ENCODE peak calls at places on chromosome 13, in nine cellular contexts. H is transverse colon, Q is GM10248, C is cardiac muscle cell, W is H9, D is AG04450, S is mammary epithelial cell, X is endothelial cell, I is neural progenitor cell. G is an unnamed sample.

GRCh38 chr13:101289764-101290163 is 126.5 kb downstream of the NALCN start:
- DNase-seq in H (no peak), Q (no peak), C (peak; percentile 26), W (peak; percentile 75), D (peak; percentile 13), S (peak; percentile 26), X (peak; percentile 59), I (peak; percentile 87), G (no peak)

GRCh38 chr13:41945926-41946325 is 15.0 kb downstream of the VWA8 start:
- DNase-seq in H (no peak), Q (no peak), C (no peak), W (no peak), D (no peak), S (no peak), X (no peak), I (no peak), G (no peak)

GRCh38 chr13:23637813-23638212 is 67.6 kb downstream of the TNFRSF19 start:
- DNase-seq in H (no peak), Q (no peak), C (no peak), W (no peak), D (no peak), S (no peak), X (no peak), I (peak; percentile 59), G (no peak)

GRCh38 chr13:60019119-60019993 is 144.4 kb downstream of the DIAPH3 start:
- DNase-seq in H (no peak), Q (peak; percentile 13), C (peak; percentile 62), W (no peak), D (no peak), S (peak; percentile 44), X (no peak), I (no peak), G (no peak)

GRCh38 chr13:98997738-98998641 is 20.1 kb upstream of the DOCK9 start:
- DNase-seq in H (no peak), Q (no peak), C (no peak), W (no peak), D (no peak), S (peak; percentile 92), X (no peak), I (no peak), G (no peak)

GRCh38 chr13:100269837-100270236 is 180.9 kb downstream of the PCCA start:
- DNase-seq in H (peak; percentile 49), Q (no peak), C (peak; percentile 92), W (no peak), D (peak; percentile 34), S (peak; percentile 12), X (peak; percentile 26), I (no peak), G (no peak)

GRCh38 chr13:114145256-114145655 is 12.8 kb upstream of the RASA3 start:
- DNase-seq in H (peak; percentile 6), Q (no peak), C (no peak), W (no peak), D (no peak), S (no peak), X (no peak), I (peak; percentile 1), G (no peak)

GRCh38 chr13:24218977-24219376 is 58.5 kb downstream of the SPATA13 start:
- DNase-seq in H (no peak), Q (no peak), C (peak; percentile 76), W (no peak), D (no peak), S (no peak), X (no peak), I (no peak), G (no peak)

GRCh38 chr13:64154514-64154913 is 2738.9 kb upstream of the PCDH20 start:
- DNase-seq in H (no peak), Q (no peak), C (peak; percentile 38), W (no peak), D (no peak), S (no peak), X (no peak), I (no peak), G (no peak)

GRCh38 chr13:42486711-42487198 is 87.2 kb upstream of the TNFSF11 start:
- DNase-seq in H (no peak), Q (no peak), C (peak; percentile 82), W (no peak), D (no peak), S (peak; percentile 88), X (no peak), I (no peak), G (no peak)

GRCh38 chr13:73258396-73258795 is 199.6 kb downstream of the KLF5 start:
- DNase-seq in H (no peak), Q (no peak), C (peak; percentile 55), W (no peak), D (no peak), S (no peak), X (no peak), I (no peak), G (no peak)

GRCh38 chr13:110559429-110559943 is 2.0 kb downstream of the RAB20 start:
- DNase-seq in H (peak; percentile 83), Q (no peak), C (peak; percentile 49), W (no peak), D (no peak), S (peak; percentile 26), X (no peak), I (no peak), G (no peak)

GRCh38 chr13:102317593-102317992 is 84.3 kb downstream of the FGF14 start:
- DNase-seq in H (peak; percentile 47), Q (no peak), C (peak; percentile 80), W (no peak), D (no peak), S (no peak), X (no peak), I (no peak), G (no peak)

GRCh38 chr13:34357435-34358232 is 539.7 kb downstream of the RFC3 start:
- DNase-seq in H (no peak), Q (no peak), C (peak; percentile 63), W (peak; percentile 28), D (peak; percentile 10), S (peak; percentile 79), X (no peak), I (peak; percentile 3), G (no peak)
- TF ChIP-seq CTCF in H (no peak), Q (no peak), C (no peak), W (no peak), D (peak; percentile 4), S (no peak), X (no peak), I (no peak), G (no peak)

GRCh38 chr13:80379245-80379644 is 38.3 kb upstream of the SPRY2 start:
- DNase-seq in H (no peak), Q (no peak), C (peak; percentile 64), W (no peak), D (no peak), S (peak; percentile 63), X (no peak), I (no peak), G (no peak)
- TF ChIP-seq CTCF in H (no peak), Q (no peak), C (no peak), W (no peak), D (no peak), S (no peak), X (no peak), I (no peak), G (no peak)

DNA sequence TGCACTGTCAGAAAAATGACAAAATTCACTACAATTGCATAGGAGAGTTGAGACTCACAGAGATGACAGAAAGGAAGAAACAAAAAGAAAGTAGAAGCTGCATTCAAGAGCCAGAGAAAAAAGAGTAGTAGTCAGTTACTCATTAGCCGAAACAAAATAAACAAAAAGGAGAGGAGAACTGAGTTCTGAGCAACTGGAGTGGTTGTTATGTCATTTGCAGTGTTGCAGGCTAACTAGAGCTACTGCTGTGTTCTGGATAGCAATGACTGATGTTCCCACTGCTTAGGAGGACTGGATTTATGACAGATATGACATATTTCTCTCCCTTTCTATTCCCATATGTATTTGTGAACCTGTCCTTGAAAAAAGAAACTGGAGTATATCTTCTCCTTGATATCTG is 482.6 kb downstream of the RFC3 start:
- DNase-seq in H (no peak), Q (no peak), C (no peak), W (no peak), D (no peak), S (peak; percentile 5), X (no peak), I (no peak), G (no peak)
- TF ChIP-seq CTCF in H (no peak), Q (no peak), C (no peak), W (no peak), D (no peak), S (no peak), X (no peak), I (no peak), G (no peak)

DNA sequence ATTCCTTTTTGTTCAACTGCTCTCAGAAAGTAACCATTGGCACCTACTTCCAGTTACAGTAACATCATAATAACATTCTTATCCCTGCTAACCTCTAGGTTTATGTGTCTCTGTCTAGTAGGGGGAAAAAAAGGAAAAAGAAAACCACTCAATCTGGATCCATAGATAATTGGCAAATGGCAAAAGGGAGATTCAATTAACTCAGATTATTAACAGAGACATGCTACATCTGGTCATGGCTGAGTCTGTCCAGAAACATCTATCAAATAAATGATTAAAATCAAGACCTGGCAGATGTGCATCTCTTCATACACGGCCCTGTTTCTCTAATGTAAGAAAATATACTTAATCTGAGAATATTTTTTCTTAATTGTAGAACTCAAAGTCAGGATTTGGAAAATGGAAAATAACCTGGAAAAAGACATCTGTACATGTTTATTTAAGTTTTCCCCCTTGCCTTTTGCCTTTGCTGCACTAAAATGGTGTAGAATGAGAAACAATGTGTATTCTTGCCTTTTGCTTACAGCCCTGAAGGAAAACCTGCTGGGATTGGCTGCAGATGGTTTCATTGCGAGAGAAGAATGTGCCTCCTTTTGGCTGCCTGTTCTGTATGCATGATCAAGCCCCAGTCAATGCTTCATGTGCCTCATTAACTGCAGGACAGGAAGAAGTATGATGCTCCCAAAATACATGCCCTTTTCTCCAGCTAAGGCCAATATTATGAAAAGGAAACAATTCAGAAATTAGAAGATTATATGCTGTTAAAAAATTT is 921.6 kb upstream of the PCDH20 start:
- DNase-seq in H (no peak), Q (no peak), C (no peak), W (peak; percentile 27), D (no peak), S (no peak), X (no peak), I (peak; percentile 63), G (no peak)
- TF ChIP-seq CTCF in H (no peak), Q (no peak), C (no peak), W (no peak), D (no peak), S (no peak), X (no peak), I (no peak), G (no peak)

GRCh38 chr13:49679244-49679643 is 12.0 kb downstream of the EBPL start:
- DNase-seq in H (no peak), Q (peak; percentile 43), C (peak; percentile 30), W (no peak), D (no peak), S (no peak), X (no peak), I (no peak), G (no peak)
- TF ChIP-seq CTCF in H (no peak), Q (peak; percentile 58), C (peak; percentile 13), W (no peak), D (peak; percentile 10), S (peak; percentile 47), X (no peak), I (no peak), G (no peak)

DNA sequence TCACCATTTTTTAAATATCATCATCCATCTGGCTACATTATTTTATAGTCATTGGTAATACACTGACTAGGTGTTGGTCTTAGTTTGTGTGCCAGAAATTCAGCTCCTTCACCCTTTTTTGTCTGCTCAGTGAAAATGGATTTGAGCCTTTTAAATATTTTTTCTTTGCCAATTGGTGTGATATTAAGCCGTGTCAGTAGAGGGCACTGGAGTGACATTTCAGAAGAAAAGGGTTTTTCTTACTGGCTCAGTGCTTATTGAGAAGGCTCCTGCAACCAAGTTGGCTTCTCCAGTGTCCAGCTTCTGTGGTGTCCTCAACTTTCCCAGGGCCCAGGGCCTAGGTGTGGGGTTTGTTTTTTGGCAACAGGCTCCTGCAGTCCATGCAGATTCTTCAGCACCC is 546.6 kb downstream of the DACH1 start:
- DNase-seq in H (no peak), Q (peak; percentile 4), C (peak; percentile 53), W (no peak), D (peak; percentile 7), S (peak; percentile 7), X (peak; percentile 41), I (peak; percentile 34), G (no peak)
- TF ChIP-seq CTCF in H (peak; percentile 7), Q (peak; percentile 50), C (peak; percentile 56), W (peak; percentile 67), D (peak; percentile 65), S (peak; percentile 66), X (peak; percentile 67), I (peak; percentile 58), G (peak; percentile 36)